ENCODE peak calls at places on chromosomes 7 and 10, in six cellular contexts. G is naive thymus-derived CD4-positive, alpha-beta T cell; L is OCI-LY7; R is sigmoid colon; I is choroid plexus epithelial cell; V is tibial artery. B is an unnamed sample.

GRCh38 chr10:5806745-5807144 is 6.5 kb downstream of the GDI2 start:
- DNase-seq in G (no peak), L (peak), R (no peak), I (no peak), V (no peak), B (no peak)

GRCh38 chr10:110138197-110138812 is 69.1 kb upstream of the MXI1 start:
- DNase-seq in G (peak), L (peak), R (no peak), I (peak), V (no peak), B (no peak)

GRCh38 chr7:27145167-27145883 is 1.8 kb upstream of the HOXA5 start:
- DNase-seq in G (no peak), L (no peak), R (peak), I (no peak), V (no peak), B (no peak)

GRCh38 chr7:22990588-22990949 is 23.4 kb downstream of the HYCC1 start:
- DNase-seq in G (no peak), L (no peak), R (no peak), I (peak), V (no peak), B (no peak)

GRCh38 chr7:65444899-65445823 is 71.5 kb downstream of the ZNF92 start:
- DNase-seq in G (no peak), L (no peak), R (no peak), I (no peak), V (no peak), B (no peak)

GRCh38 chr10:119770928-119771327 is 45.1 kb downstream of the INPP5F start:
- DNase-seq in G (no peak), L (no peak), R (no peak), I (no peak), V (no peak), B (no peak)

GRCh38 chr7:155377837-155378579 is 79.9 kb upstream of the EN2 start:
- DNase-seq in G (no peak), L (no peak), R (no peak), I (peak), V (no peak), B (no peak)

GRCh38 chr7:157307534-157307838 is 29.3 kb upstream of the DNAJB6 start:
- DNase-seq in G (no peak), L (no peak), R (no peak), I (no peak), V (no peak), B (no peak)

GRCh38 chr10:100419911-100420449 is 42.8 kb upstream of the WNT8B start:
- DNase-seq in G (no peak), L (no peak), R (no peak), I (no peak), V (no peak), B (no peak)

GRCh38 chr10:99537381-99538286 is 4.9 kb downstream of the NKX2-3 start:
- DNase-seq in G (no peak), L (no peak), R (peak), I (no peak), V (no peak), B (no peak)

GRCh38 chr7:509426-509825 is 10.2 kb downstream of the PDGFA start:
- DNase-seq in G (no peak), L (no peak), R (peak), I (no peak), V (no peak), B (no peak)

GRCh38 chr7:133355325-133355708 is 102.4 kb downstream of the EXOC4 start:
- DNase-seq in G (no peak), L (no peak), R (no peak), I (peak), V (no peak), B (no peak)

GRCh38 chr10:12656518-12657142 is 307.3 kb downstream of the CAMK1D start:
- DNase-seq in G (peak), L (peak), R (no peak), I (peak), V (no peak), B (peak)

GRCh38 chr10:124095096-124095495 is 1.7 kb upstream of the CHST15 start:
- DNase-seq in G (no peak), L (peak), R (peak), I (no peak), V (no peak), B (no peak)

GRCh38 chr7:70797109-70797514 is 334.8 kb upstream of the GALNT17 start:
- DNase-seq in G (no peak), L (no peak), R (no peak), I (no peak), V (no peak), B (no peak)

GRCh38 chr10:44862917-44863316 is 48.2 kb upstream of the TMEM72 start:
- DNase-seq in G (no peak), L (no peak), R (no peak), I (no peak), V (no peak), B (no peak)

GRCh38 chr7:155467846-155468821 is 10.2 kb downstream of the EN2 start:
- DNase-seq in G (no peak), L (no peak), R (no peak), I (no peak), V (no peak), B (no peak)

GRCh38 chr7:13092708-13093005 is 405.2 kb downstream of the ARL4A start:
- DNase-seq in G (no peak), L (no peak), R (no peak), I (no peak), V (no peak), B (no peak)

GRCh38 chr10:110426294-110427153 is 71.2 kb upstream of the DUSP5 start:
- DNase-seq in G (no peak), L (peak), R (no peak), I (peak), V (no peak), B (no peak)

GRCh38 chr7:13778967-13779366 is 210.5 kb downstream of the ETV1 start:
- DNase-seq in G (no peak), L (no peak), R (no peak), I (no peak), V (no peak), B (no peak)

GRCh38 chr10:34804306-34804705 is 10.8 kb downstream of the PARD3 start:
- DNase-seq in G (no peak), L (no peak), R (no peak), I (no peak), V (no peak), B (no peak)

GRCh38 chr7:158312789-158313188 is 274.8 kb downstream of the PTPRN2 start:
- DNase-seq in G (no peak), L (no peak), R (no peak), I (no peak), V (no peak), B (no peak)

GRCh38 chr7:99379043-99379577 is 4.6 kb downstream of the ARPC1B start:
- DNase-seq in G (peak), L (peak), R (peak), I (peak), V (peak), B (peak)

GRCh38 chr7:1940402-1940786 is 270.3 kb downstream of the ELFN1 start:
- DNase-seq in G (peak), L (peak), R (peak), I (peak), V (peak), B (peak)

GRCh38 chr10:132210766-132211165 is 24.0 kb downstream of the DPYSL4 start:
- DNase-seq in G (no peak), L (no peak), R (no peak), I (no peak), V (no peak), B (no peak)

GRCh38 chr7:92749327-92749730 is 87.0 kb downstream of the CDK6 start:
- DNase-seq in G (no peak), L (no peak), R (no peak), I (peak), V (no peak), B (no peak)

GRCh38 chr10:30600005-30600404 is 29.5 kb downstream of the LYZL2 start:
- DNase-seq in G (no peak), L (no peak), R (no peak), I (no peak), V (no peak), B (no peak)

GRCh38 chr10:122617476-122618270 is 57.1 kb downstream of the DMBT1 start:
- DNase-seq in G (no peak), L (no peak), R (peak), I (no peak), V (peak), B (no peak)

GRCh38 chr7:142334806-142335205 is 76.9 kb upstream of the PRSS58 start:
- DNase-seq in G (no peak), L (no peak), R (no peak), I (no peak), V (no peak), B (no peak)

GRCh38 chr10:121994429-121994881 is 5.5 kb downstream of the TACC2 start:
- DNase-seq in G (no peak), L (no peak), R (peak), I (peak), V (peak), B (no peak)

GRCh38 chr7:110835209-110835608 is 255.7 kb upstream of the LRRN3 start:
- DNase-seq in G (peak), L (no peak), R (no peak), I (peak), V (no peak), B (no peak)

DNA sequence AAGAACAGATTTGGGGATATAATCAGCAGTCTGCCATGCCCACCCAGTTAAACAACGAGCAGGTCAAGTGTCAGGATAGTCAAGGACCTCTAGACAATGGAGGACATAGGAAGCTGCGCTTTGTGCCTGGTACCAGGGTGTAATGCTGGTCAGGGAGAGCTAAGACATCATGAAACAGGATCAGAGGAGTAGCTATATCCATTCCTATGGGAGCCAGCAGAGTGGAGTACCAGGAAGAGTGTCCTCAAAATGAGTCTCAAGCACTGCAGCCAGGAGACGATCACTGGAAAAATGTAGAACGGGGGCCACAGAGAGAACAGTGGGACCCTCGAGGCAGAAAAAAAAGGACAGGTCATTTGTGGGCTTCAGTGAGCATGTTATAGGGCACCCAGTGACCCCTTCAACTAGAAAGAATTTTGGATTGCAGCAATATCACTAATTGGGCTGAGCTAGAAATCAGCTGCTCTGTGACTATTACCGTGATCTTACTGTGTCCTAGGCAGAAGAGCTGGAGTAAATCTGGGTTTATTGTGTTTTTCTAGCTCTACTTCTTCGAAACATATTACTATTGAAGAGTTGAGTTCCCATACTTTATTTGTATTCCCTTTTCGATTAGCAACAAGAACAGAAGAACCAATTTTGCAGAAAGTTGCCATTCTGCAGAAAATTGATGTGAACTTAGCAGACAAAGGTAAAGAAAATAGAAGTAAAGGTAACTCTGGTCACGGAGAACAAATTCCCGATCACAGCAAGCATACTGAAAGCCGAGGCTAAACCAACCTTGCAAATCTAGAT is 319.6 kb downstream of the AHR start:
- DNase-seq in G (no peak), L (no peak), R (no peak), I (no peak), V (no peak), B (no peak)
- H3K4me3 ChIP-seq in G (no peak), L (no peak), R (no peak), I (no peak), V (no peak), B (no peak)

GRCh38 chr7:54904130-54904529 is 114.7 kb upstream of the EGFR start:
- DNase-seq in G (no peak), L (no peak), R (no peak), I (peak), V (peak), B (no peak)
- H3K4me3 ChIP-seq in G (no peak), L (no peak), R (no peak), I (no peak), V (no peak), B (no peak)

GRCh38 chr10:71696635-71697326 is 22.8 kb downstream of the C10orf105 start:
- DNase-seq in G (peak), L (peak), R (no peak), I (peak), V (peak), B (no peak)
- H3K4me3 ChIP-seq in G (no peak), L (no peak), R (no peak), I (no peak), V (no peak), B (no peak)

DNA sequence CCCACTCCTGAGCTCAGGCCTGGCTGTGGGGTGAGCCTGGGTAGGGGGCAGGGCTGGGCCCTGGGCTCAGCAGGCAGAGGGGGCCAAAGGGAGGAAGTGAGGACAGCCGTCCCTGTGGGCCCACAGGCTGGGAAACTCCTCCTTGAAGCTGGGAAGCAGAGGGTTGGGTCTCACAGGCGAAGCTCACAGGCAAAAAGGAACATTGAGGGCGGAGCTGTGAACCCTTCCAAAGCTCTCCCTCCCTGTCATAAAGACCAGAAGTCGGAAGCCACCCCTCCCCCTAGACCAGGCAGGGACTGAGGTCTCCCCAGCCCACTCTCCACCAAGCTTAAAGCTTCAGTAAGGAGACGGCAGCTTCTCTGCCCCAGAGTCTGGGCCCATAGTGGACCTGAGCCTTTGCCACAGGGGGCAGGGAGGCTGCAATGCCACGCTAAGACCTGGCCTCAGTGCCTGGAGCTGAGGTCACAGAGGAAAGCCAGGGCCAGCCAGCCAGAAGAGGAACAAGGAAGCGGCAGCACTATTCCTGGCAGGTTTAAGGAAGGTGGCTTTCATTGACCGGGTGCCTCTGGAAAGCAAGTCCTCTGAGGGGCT is 1.0 kb upstream of the KCP start:
- DNase-seq in G (no peak), L (no peak), R (peak), I (no peak), V (peak), B (no peak)
- H3K4me3 ChIP-seq in G (no peak), L (no peak), R (no peak), I (no peak), V (no peak), B (no peak)

DNA sequence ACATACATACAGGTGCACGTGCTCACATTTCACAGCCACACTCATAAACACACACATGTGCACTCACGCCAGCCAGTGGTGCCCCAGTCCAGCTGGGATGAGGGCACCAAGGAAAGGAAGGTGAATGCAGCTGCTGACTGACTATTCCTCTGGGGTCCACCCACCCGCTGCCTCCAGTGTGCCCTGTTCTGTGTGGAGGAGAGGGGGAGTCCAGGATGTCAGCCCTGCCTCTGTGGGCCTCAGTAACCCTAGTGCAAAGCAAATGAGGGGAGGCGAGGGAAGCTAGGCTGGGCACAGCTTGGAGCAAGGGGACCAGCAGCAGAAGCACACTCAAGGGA is 57.6 kb downstream of the YKT6 start:
- DNase-seq in G (no peak), L (no peak), R (no peak), I (no peak), V (no peak), B (no peak)
- H3K4me3 ChIP-seq in G (peak), L (no peak), R (no peak), I (no peak), V (no peak), B (no peak)